ENCODE peak calls at places on chromosomes 2 and 18, in four cellular contexts. Z is tibial artery, Y is Peyer's patch, V is sigmoid colon. X is an unnamed sample.
A peak's percentile ranks its signal among the peaks of the same experiment; 100 is the strongest.

GRCh38 chr18:22694954-22695353 is 238.2 kb upstream of the RBBP8 start:
- DNase-seq in V (peak; percentile 73), Y (peak; percentile 52), Z (peak; percentile 84), X (peak; percentile 43)

GRCh38 chr2:100365434-100365833 is 43.1 kb upstream of the LONRF2 start:
- DNase-seq in Z (no peak), Y (no peak), V (no peak), X (no peak)

GRCh38 chr2:68715353-68716041 is 19.1 kb upstream of the ARHGAP25 start:
- DNase-seq in Z (peak; percentile 30), Y (peak; percentile 85), V (no peak), X (no peak)

GRCh38 chr2:229610359-229610758 is 104.0 kb downstream of the DNER start:
- DNase-seq in V (no peak), Y (no peak), Z (no peak), X (no peak)

GRCh38 chr18:39635966-39636365 is 2070.4 kb upstream of the CELF4 start:
- DNase-seq in Z (no peak), Y (no peak), V (no peak), X (no peak)

GRCh38 chr2:165745916-165746315 is 48.1 kb downstream of the GALNT3 start:
- DNase-seq in Y (no peak), Z (no peak), V (no peak), X (no peak)

GRCh38 chr2:6932833-6933232 is 15.6 kb downstream of the RNF144A start:
- DNase-seq in V (no peak), Z (no peak), Y (no peak), X (no peak)

GRCh38 chr18:64037812-64038414 is 68.0 kb downstream of the SERPINB8 start:
- DNase-seq in V (no peak), Y (no peak), Z (no peak), X (no peak)

GRCh38 chr2:177265834-177266817 is 1.6 kb upstream of the NFE2L2 start:
- DNase-seq in Y (no peak), Z (no peak), V (no peak), X (no peak)

GRCh38 chr2:15069149-15069548 is 436.6 kb downstream of the LRATD1 start:
- DNase-seq in Z (no peak), Y (no peak), V (peak; percentile 79), X (peak; percentile 11)
- H3K4me3 ChIP-seq in Z (no peak overlapping the region), Y (no peak overlapping the region), V (no peak overlapping the region), X (no peak overlapping the region)

DNA sequence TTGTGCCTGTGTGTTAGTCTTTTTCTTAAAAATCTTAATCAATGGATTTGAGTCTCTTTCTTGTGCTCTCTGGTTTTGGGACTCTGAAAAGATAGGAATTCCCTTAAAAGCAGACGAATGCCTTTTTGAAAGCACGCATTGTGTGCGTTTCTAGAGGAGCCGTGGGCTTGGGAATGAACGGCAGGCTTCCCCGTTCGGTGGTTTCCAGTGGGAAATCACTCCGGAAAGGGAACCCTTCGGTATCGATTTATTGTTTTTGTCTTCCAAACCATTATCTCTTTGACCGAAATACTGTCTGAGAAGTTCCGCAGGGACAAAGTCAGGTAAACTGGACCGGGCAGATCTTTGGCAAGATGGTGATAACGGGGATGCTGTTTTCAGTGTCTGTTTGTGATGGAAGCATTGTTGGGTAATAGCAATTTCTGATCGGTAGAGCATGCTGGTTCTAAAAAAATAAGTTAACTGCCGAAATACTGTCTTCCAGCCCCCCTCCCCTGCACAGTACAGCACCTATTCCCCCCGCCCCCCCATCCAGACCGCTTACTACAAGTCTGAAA is 429 bp downstream of the SETBP1 start:
- DNase-seq in Y (no peak), Z (no peak), V (no peak), X (no peak)
- TF ChIP-seq CTCF in Y (no peak), Z (no peak), V (no peak), X (no peak)

GRCh38 chr2:231665208-231665921 is 43.0 kb upstream of the PTMA start:
- DNase-seq in Y (no peak), V (no peak), Z (no peak), X (no peak)

GRCh38 chr2:231668981-231669380 is 39.3 kb upstream of the PTMA start:
- DNase-seq in Z (no peak), Y (no peak), V (no peak), X (no peak)

GRCh38 chr2:231666171-231667095 is 41.9 kb upstream of the PTMA start:
- DNase-seq in Z (peak; percentile 98), V (peak; percentile 99), Y (peak; percentile 97), X (peak; percentile 95)

GRCh38 chr2:231667096-231667427 is 41.3 kb upstream of the PTMA start:
- DNase-seq in V (no peak), Z (no peak), Y (no peak), X (no peak)

DNA sequence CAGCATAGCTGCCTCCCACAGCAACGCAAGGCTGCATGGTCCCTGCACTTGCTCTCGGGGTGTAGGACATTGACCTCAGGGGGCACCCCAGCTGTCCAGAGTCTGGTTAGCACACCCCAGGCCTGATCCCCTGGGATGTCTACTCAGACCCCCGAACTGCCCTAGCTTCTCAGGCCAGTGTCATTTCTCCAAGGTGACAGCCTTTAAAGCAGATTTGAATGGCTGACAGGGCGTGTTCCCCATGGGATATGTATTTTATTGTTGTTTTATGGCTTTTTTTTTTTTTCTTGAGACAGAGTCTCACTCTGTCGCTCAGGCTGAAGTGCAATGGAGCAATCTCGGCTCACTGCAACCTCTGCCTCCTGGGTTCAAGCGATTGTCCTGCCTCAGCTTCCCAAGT is 40.8 kb upstream of the PTMA start:
- DNase-seq in Z (no peak), Y (peak; percentile 69), V (no peak), X (no peak)
- H3K4me1 ChIP-seq in Z (peaks cover 53% of the 10 kb centered on the region), Y (peaks cover 19% of the 10 kb centered on the region), V (peaks cover 58% of the 10 kb centered on the region), X (peaks cover 64% of the 10 kb centered on the region)

DNA sequence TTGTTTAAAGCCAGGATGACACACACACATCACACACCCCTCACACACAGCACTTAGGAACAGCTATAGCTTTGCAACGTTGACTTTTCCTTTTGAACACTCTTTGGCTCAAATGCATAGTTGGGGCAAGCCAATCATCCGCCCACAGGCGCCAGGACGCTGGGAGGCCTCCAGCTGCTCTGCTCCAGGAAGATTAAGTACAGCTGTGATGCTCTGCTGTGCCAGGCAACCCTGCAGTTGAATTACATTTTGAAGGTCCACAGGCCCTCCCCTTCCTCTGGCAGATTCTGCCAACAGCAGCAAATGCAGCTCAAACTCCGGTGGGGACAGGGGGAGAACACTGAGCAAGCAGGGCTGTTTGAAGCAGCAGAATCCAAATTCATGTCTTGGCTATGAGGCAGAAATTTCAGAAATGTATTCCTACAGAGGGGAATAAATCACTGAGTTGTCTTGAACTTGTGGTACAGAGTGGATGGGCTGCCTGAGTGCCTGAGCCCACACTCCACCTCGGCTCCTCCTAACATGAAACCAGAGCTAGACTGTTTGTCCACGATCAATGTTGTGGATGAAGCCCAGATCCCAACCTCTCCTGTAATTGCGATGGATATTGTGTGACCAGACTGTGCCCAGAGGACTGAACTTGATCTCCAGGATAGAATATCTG is 86.5 kb upstream of the PPP1CB start:
- DNase-seq in Y (peak; percentile 60), V (peak; percentile 94), Z (peak; percentile 83), X (peak; percentile 62)
- H3K4me3 ChIP-seq in Y (no peak overlapping the region), V (no peak overlapping the region), Z (peak overlapping the region; percentile 33), X (no peak overlapping the region)

DNA sequence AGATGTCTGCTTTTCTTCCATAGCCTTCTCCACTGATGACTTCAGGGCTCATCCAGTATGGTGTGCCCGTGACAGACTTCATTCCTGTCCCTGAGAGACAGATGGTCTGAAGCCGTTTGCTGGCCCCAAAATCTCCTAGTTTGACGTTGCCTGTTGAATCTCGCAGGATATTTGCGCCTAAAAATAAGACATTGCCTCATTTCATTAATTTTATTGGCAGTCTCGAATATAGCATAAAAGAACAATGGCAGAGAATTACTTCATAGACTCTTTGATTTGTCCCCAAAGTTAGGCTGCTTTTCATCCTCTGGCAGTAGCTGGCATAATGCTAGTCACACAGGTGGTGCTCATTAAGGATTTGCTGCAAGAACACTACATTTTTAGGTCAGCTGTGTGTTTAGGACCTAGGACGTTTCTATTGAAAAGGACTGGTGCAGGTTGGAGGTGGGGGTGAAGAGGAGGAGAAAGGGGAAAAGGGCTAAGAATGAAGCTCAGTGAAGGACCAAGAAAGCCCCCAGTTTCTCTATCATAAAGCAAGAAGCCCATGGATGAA is 14.7 kb upstream of the ERCC3 start:
- DNase-seq in Y (no peak), Z (no peak), V (no peak), X (no peak)
- TF ChIP-seq CTCF in Y (no peak), Z (no peak), V (no peak), X (no peak)

DNA sequence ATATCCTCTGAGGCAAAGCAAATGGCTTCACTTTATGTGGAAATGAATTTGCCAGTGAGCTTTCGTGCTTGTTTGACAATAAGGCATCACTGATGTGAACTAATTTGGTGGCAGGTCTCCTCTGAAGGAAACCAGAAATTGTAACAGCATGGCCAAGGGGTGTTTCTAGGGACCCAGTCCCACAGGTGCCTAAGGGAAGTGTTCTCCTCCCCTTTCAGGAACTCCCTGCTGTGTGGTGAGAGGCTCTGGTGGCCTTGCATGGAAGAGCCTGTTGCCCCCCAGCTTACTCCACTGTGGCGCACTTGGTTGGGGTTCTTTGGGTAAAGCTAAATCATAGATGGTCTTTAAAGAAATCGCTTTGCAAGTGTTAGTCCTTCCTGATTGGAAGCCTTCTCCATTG is 20.4 kb downstream of the RAB12 start:
- DNase-seq in Y (no peak), V (no peak), Z (no peak), X (no peak)
- H3K4me1 ChIP-seq in Y (no peaks in the 10 kb centered on the region), V (no peaks in the 10 kb centered on the region), Z (peaks cover 41% of the 10 kb centered on the region), X (peaks cover 13% of the 10 kb centered on the region)

DNA sequence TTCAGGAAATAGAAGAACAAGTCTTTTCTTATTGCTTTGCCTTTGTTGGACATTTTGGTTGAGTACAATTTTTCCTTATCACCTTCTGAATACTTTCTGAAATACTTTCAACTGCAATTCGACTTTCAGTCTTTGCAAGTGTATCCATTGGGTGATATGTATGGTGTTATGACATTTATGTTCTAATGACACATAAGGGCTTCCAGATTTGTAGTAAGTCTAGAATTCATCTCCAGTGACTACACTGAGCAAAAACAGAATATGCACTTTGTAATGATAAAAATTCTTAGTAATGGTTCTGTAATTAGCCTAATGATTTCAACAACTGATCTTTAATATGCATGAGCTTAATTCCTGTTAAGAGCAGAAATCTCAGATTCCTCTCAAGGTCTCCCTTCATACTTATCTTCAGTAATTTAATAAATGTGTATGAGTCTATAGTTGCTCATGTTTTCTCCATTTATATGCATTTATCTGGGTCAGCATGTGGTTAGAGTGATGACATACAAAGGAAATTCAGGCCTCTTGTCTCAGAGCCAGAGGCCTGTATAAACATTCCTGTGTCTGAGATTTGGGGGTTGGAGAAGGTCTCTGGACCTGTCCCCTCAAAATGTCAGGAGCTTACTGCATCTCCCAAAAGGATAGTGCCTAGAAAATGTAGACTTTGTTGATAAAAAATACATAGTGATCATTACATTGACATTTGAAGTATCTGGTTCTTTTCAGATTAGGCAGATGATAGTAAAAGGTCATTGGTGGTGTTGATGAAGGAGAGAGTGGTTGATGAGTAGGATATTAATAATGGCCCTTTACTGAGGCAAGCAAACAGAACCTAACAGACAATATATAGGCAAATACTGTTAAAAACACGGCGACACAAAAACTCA is 114.9 kb downstream of the QPCT start:
- DNase-seq in Z (no peak), Y (no peak), V (no peak), X (no peak)
- H3K4me3 ChIP-seq in Z (no peak overlapping the region), Y (no peak overlapping the region), V (no peak overlapping the region), X (no peak overlapping the region)